ENCODE peak calls at places on chromosomes 16 and 17, in eight cellular contexts. One of them, this sample, is unnamed.

GRCh38 chr17:65181237-65182061 is 44.3 kb downstream of the RGS9 start:
- DNase-seq in brain microvascular endothelial cell: no peak
- DNase-seq in prostate gland: no peak
- DNase-seq in CD4-positive, alpha-beta T cell: no peak
- DNase-seq in left ventricle myocardium inferior: no peak
- DNase-seq in uterus: no peak
- DNase-seq in ovary: no peak
- DNase-seq in H1: no peak
- DNase-seq in this sample: no peak

GRCh38 chr17:80069886-80070177 is 31.5 kb upstream of the GAA start:
- DNase-seq in brain microvascular endothelial cell: no peak
- DNase-seq in prostate gland: no peak
- DNase-seq in CD4-positive, alpha-beta T cell: no peak
- DNase-seq in left ventricle myocardium inferior: no peak
- DNase-seq in uterus: peak; percentile 51
- DNase-seq in ovary: peak; percentile 24
- DNase-seq in H1: no peak
- DNase-seq in this sample: no peak

GRCh38 chr16:75044800-75045361 is 46.1 kb downstream of the ZNRF1 start:
- DNase-seq in brain microvascular endothelial cell: no peak
- DNase-seq in prostate gland: peak; percentile 14
- DNase-seq in CD4-positive, alpha-beta T cell: no peak
- DNase-seq in left ventricle myocardium inferior: peak; percentile 46
- DNase-seq in uterus: peak; percentile 48
- DNase-seq in ovary: peak; percentile 29
- DNase-seq in H1: no peak
- DNase-seq in this sample: peak; percentile 70

GRCh38 chr17:11300201-11300600 is 59.2 kb downstream of the SHISA6 start:
- DNase-seq in brain microvascular endothelial cell: no peak
- DNase-seq in prostate gland: no peak
- DNase-seq in CD4-positive, alpha-beta T cell: no peak
- DNase-seq in left ventricle myocardium inferior: no peak
- DNase-seq in uterus: no peak
- DNase-seq in ovary: no peak
- DNase-seq in H1: no peak
- DNase-seq in this sample: no peak

GRCh38 chr16:78483124-78483992 is 383.9 kb downstream of the WWOX start:
- DNase-seq in brain microvascular endothelial cell: no peak
- DNase-seq in prostate gland: no peak
- DNase-seq in CD4-positive, alpha-beta T cell: no peak
- DNase-seq in left ventricle myocardium inferior: no peak
- DNase-seq in uterus: no peak
- DNase-seq in ovary: no peak
- DNase-seq in H1: no peak
- DNase-seq in this sample: no peak

GRCh38 chr17:81558115-81558468 is 5.9 kb upstream of the FAAP100 start:
- DNase-seq in brain microvascular endothelial cell: no peak
- DNase-seq in prostate gland: no peak
- DNase-seq in CD4-positive, alpha-beta T cell: no peak
- DNase-seq in left ventricle myocardium inferior: no peak
- DNase-seq in uterus: no peak
- DNase-seq in ovary: no peak
- DNase-seq in H1: no peak
- DNase-seq in this sample: no peak

GRCh38 chr17:69480197-69480596 is 65.7 kb downstream of the MAP2K6 start:
- DNase-seq in brain microvascular endothelial cell: no peak
- DNase-seq in prostate gland: peak; percentile 70
- DNase-seq in CD4-positive, alpha-beta T cell: no peak
- DNase-seq in left ventricle myocardium inferior: no peak
- DNase-seq in uterus: no peak
- DNase-seq in ovary: no peak
- DNase-seq in H1: no peak
- DNase-seq in this sample: no peak

GRCh38 chr16:1745900-1746692 is 25.2 kb downstream of the NME3 start:
- DNase-seq in brain microvascular endothelial cell: peak; percentile 93
- DNase-seq in prostate gland: no peak
- DNase-seq in CD4-positive, alpha-beta T cell: no peak
- DNase-seq in left ventricle myocardium inferior: no peak
- DNase-seq in uterus: no peak
- DNase-seq in ovary: no peak
- DNase-seq in H1: no peak
- DNase-seq in this sample: no peak

DNA sequence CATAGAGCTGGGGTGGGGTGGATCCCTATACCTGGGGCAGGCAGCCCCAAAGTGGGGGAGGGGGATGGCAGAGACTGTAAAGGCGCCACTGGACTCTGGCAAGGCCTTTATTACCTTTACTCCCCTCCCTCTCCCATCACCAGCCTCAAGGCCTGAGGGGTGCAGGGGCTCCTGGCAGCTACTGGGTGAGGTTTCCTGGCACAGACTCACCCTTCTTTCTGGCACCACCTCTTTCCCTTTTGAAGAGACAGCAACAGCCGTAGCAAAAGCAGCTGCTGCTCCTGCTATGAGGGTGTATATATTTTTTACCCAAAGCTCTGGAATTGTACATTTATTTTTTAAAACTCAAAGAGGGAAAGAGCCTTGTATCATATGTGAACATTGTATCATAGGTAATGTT is 17.6 kb downstream of the RAPGEFL1 start:
- DNase-seq in brain microvascular endothelial cell: no peak
- DNase-seq in prostate gland: no peak
- DNase-seq in CD4-positive, alpha-beta T cell: no peak
- DNase-seq in left ventricle myocardium inferior: no peak
- DNase-seq in uterus: no peak
- DNase-seq in ovary: no peak
- DNase-seq in H1: no peak
- DNase-seq in this sample: no peak
- H3K27ac ChIP-seq in brain microvascular endothelial cell: no peak overlapping the region
- H3K27ac ChIP-seq in prostate gland: no peak overlapping the region
- H3K27ac ChIP-seq in CD4-positive, alpha-beta T cell: no peak overlapping the region
- H3K27ac ChIP-seq in left ventricle myocardium inferior: no peak overlapping the region
- H3K27ac ChIP-seq in uterus: no peak overlapping the region
- H3K27ac ChIP-seq in ovary: no peak overlapping the region
- H3K27ac ChIP-seq in H1: no peak overlapping the region
- H3K27ac ChIP-seq in this sample: no peak overlapping the region

GRCh38 chr16:84640145-84640544 is 8.2 kb upstream of the KLHL36 start:
- DNase-seq in brain microvascular endothelial cell: no peak
- DNase-seq in prostate gland: no peak
- DNase-seq in CD4-positive, alpha-beta T cell: no peak
- DNase-seq in left ventricle myocardium inferior: no peak
- DNase-seq in uterus: no peak
- DNase-seq in ovary: no peak
- DNase-seq in H1: no peak
- DNase-seq in this sample: no peak
- TF ChIP-seq CTCF in brain microvascular endothelial cell: no peak
- TF ChIP-seq CTCF in prostate gland: no peak
- TF ChIP-seq CTCF in CD4-positive, alpha-beta T cell: no peak
- TF ChIP-seq CTCF in left ventricle myocardium inferior: no peak
- TF ChIP-seq CTCF in uterus: no peak
- TF ChIP-seq CTCF in ovary: no peak
- TF ChIP-seq CTCF in H1: no peak
- TF ChIP-seq CTCF in this sample: no peak

DNA sequence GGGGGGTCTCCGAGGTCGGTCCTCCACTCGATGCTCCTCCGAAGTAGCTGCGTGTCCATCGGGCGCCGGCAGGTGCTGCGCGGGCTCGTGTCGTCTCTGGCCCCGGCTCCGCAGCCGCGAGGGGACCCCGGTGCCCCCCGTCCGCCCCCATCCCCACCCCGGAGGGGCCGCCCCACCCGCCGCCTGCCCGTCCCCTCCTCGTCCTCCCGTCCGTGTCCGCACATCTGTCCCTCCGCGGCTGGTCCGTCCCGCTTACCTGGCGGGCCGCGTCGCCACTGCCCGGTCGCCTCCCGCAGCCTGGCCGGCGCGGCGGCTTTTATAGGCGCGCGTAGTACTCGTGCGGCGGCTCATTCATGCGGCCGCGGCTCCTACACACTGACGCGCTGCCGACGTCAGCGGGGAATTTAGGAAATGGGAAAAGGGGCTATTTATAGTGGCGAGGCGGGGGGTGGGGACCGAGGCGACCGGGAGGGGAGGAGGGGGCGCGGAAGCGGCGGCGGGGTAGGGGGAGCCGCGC is 4.0 kb upstream of the HIC1 start:
- DNase-seq in brain microvascular endothelial cell: no peak
- DNase-seq in prostate gland: no peak
- DNase-seq in CD4-positive, alpha-beta T cell: no peak
- DNase-seq in left ventricle myocardium inferior: no peak
- DNase-seq in uterus: peak; percentile 51
- DNase-seq in ovary: peak; percentile 43
- DNase-seq in H1: peak; percentile 55
- DNase-seq in this sample: no peak
- H3K27ac ChIP-seq in brain microvascular endothelial cell: no peak overlapping the region
- H3K27ac ChIP-seq in prostate gland: peak overlapping the region; percentile 57
- H3K27ac ChIP-seq in CD4-positive, alpha-beta T cell: no peak overlapping the region
- H3K27ac ChIP-seq in left ventricle myocardium inferior: peak overlapping the region; percentile 48
- H3K27ac ChIP-seq in uterus: peak overlapping the region; percentile 44
- H3K27ac ChIP-seq in ovary: peak overlapping the region; percentile 68
- H3K27ac ChIP-seq in H1: no peak overlapping the region
- H3K27ac ChIP-seq in this sample: no peak overlapping the region

DNA sequence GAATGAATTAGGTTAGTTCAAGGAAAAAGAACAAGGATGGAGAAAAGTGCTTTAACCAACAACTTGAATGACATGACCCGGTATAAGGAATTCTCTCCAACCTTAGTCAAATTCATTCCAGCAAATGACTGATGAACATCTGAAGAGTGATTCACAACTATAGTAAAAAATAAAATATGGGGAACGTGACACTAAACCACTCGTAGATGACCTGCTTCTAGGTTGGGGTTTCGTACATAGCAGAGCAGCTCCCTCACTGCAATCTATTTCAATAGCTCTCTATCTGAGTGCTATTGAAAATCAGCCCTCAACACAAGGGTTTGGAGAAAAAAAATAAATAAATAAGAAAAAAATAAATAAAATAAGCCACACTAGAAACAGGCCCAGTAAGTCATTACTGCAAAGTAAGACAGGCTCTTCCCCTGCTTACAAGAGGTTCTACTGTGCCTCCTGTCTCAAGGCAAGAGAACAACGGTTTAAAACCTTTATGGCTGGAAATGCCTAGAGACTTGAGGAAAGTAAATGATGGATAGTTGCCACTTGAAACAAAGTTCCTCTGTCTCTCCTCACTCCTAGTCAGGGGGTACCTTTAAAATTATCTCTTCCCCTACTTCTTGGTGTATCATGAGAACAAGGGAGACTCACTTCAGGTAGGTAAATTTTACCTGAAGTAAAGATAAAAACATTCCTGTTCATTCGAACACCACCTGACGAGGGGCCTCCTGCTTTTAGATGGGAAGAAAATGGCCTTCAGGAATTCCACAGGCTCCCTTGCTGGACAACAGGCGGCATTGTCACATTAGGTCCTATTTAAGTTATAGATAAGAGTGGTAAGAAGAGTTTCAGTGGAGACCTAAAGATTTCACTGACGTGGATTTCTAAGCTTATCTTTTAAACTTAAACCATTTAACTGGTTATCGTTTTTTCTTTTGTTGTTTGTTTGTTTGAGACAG is 20.5 kb downstream of the COG7 start:
- DNase-seq in brain microvascular endothelial cell: no peak
- DNase-seq in prostate gland: no peak
- DNase-seq in CD4-positive, alpha-beta T cell: no peak
- DNase-seq in left ventricle myocardium inferior: no peak
- DNase-seq in uterus: no peak
- DNase-seq in ovary: no peak
- DNase-seq in H1: no peak
- DNase-seq in this sample: no peak
- TF ChIP-seq CTCF in brain microvascular endothelial cell: peak; percentile 54
- TF ChIP-seq CTCF in prostate gland: no peak
- TF ChIP-seq CTCF in CD4-positive, alpha-beta T cell: no peak
- TF ChIP-seq CTCF in left ventricle myocardium inferior: no peak
- TF ChIP-seq CTCF in uterus: no peak
- TF ChIP-seq CTCF in ovary: no peak
- TF ChIP-seq CTCF in H1: no peak
- TF ChIP-seq CTCF in this sample: no peak